ENCODE peak calls at places on chromosomes 6 and 20, in nine cellular contexts. Q is Peyer's patch, Z is AG04449, Y is Calu3, K is IMR-90, C is GM10248, W is glutamatergic neuron, S is prostate gland, N is AG09309. P is an unnamed sample.

GRCh38 chr6:56372621-56373020 is 125.2 kb upstream of the COL21A1 start:
- DNase-seq in Z (no peak), W (no peak), Q (no peak), C (no peak), Y (no peak), N (no peak), S (no peak), K (peak), P (no peak)

GRCh38 chr6:147160593-147160992 is 43.6 kb upstream of the STXBP5 start:
- DNase-seq in Q (no peak), K (no peak), C (no peak), W (no peak), N (no peak), S (no peak), Y (no peak), Z (no peak), P (no peak)

GRCh38 chr6:113433506-113433991 is 423.6 kb upstream of the MARCKS start:
- DNase-seq in Z (no peak), Q (peak), K (peak), N (peak), W (no peak), Y (peak), S (peak), C (no peak), P (peak)

GRCh38 chr20:49448917-49449316 is 33.6 kb downstream of the KCNB1 start:
- DNase-seq in S (no peak), N (no peak), Y (peak), C (no peak), Z (no peak), W (no peak), Q (no peak), K (no peak), P (no peak)

GRCh38 chr6:41028618-41029486 is 10.2 kb downstream of the UNC5CL start:
- DNase-seq in Y (no peak), W (no peak), C (no peak), Q (no peak), Z (no peak), K (no peak), S (no peak), N (no peak), P (no peak)

GRCh38 chr6:8707956-8708772 is 272.8 kb upstream of the SLC35B3 start:
- DNase-seq in W (no peak), S (peak), C (no peak), Q (no peak), N (peak), K (no peak), Z (no peak), Y (peak), P (no peak)

GRCh38 chr6:167122827-167123657 is at the start of gene CCR6:
- DNase-seq in Y (no peak), W (no peak), Z (no peak), N (no peak), Q (no peak), K (no peak), C (no peak), S (no peak), P (no peak)

GRCh38 chr6:118709859-118710350 is 58.5 kb upstream of the CEP85L start:
- DNase-seq in K (peak), C (peak), N (peak), Q (peak), S (no peak), Z (no peak), Y (peak), W (no peak), P (peak)

GRCh38 chr6:14975124-14975815 is 270.6 kb upstream of the JARID2 start:
- DNase-seq in Q (no peak), S (no peak), C (no peak), N (no peak), Y (no peak), K (peak), W (no peak), Z (no peak), P (no peak)

GRCh38 chr6:43499028-43499815 is 10.9 kb downstream of the LRRC73 start:
- DNase-seq in K (no peak), W (no peak), Z (no peak), Y (no peak), N (no peak), S (no peak), Q (no peak), C (no peak), P (no peak)

GRCh38 chr6:126267621-126268020 is 72.3 kb upstream of the CENPW start:
- DNase-seq in K (no peak), Z (no peak), C (no peak), S (no peak), W (no peak), Y (no peak), N (no peak), Q (no peak), P (no peak)

GRCh38 chr6:55445648-55446204 is 118.5 kb downstream of the GFRAL start:
- DNase-seq in Y (peak), N (no peak), K (peak), S (no peak), Q (no peak), Z (no peak), W (no peak), C (peak), P (no peak)

GRCh38 chr20:36591854-36592641 is 13.5 kb upstream of the RAB5IF start:
- DNase-seq in N (no peak), K (peak), Q (no peak), Z (no peak), Y (peak), C (no peak), W (no peak), S (peak), P (no peak)

GRCh38 chr6:128487746-128488145 is 32.7 kb downstream of the PTPRK start:
- DNase-seq in K (peak), C (no peak), S (no peak), N (no peak), Q (no peak), W (no peak), Z (no peak), Y (peak), P (no peak)

GRCh38 chr6:13624871-13625288 is 9.7 kb downstream of the NOL7 start:
- DNase-seq in Q (no peak), C (peak), Y (peak), N (no peak), Z (no peak), K (peak), W (no peak), S (no peak), P (no peak)

GRCh38 chr6:74166849-74167248 is 470.8 kb downstream of the CD109 start:
- DNase-seq in Z (no peak), Y (no peak), W (no peak), Q (no peak), N (no peak), S (no peak), C (no peak), K (peak), P (no peak)

GRCh38 chr6:49913656-49914055 is 47.3 kb upstream of the CRISP1 start:
- DNase-seq in K (no peak), Z (no peak), Y (no peak), W (no peak), S (no peak), N (no peak), C (no peak), Q (no peak), P (no peak)

GRCh38 chr6:84193140-84193708 is 34.2 kb downstream of the CEP162 start:
- DNase-seq in Q (no peak), W (no peak), Z (peak), C (no peak), S (no peak), K (peak), N (peak), Y (no peak), P (no peak)

GRCh38 chr20:47984437-47984836 is 199.2 kb upstream of the SULF2 start:
- DNase-seq in C (no peak), S (no peak), W (no peak), K (no peak), Q (no peak), Z (no peak), Y (no peak), N (no peak), P (no peak)

DNA sequence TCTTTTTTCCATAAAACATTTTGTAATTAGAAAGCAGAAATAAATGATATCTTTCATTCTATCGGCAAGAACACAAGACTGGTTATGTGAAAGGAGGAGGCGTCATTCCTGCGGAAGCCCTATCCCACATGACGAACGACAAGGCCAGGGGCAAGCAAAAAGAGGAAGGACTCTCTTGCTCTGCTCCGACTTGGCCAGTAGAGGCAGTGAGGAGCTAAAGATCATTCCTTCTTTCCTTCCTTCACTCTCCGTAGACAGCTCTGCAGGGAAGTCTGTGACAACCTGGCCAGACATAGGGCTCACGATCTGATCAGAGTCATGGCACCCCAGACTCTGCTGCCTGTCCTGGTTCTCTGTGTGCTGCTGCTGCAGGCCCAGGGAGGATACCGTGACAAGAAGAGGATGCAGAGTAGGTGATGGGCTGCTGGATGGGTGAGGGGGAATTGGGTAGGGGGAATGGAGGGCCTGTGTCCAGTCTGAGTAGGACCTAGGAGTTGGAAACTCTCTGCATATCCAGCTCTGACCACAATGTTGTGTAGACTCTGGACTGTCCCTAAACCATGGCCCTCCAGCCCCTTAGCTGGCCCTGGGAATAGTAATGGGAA is at the start of gene WFDC10A:
- DNase-seq in Q (peak), N (no peak), C (peak), W (peak), S (no peak), K (peak), Y (peak), Z (no peak), P (no peak)
- TF ChIP-seq CTCF in Q (peak), N (peak), C (peak), W (peak), S (peak), K (peak), Y (peak), Z (peak), P (peak)

DNA sequence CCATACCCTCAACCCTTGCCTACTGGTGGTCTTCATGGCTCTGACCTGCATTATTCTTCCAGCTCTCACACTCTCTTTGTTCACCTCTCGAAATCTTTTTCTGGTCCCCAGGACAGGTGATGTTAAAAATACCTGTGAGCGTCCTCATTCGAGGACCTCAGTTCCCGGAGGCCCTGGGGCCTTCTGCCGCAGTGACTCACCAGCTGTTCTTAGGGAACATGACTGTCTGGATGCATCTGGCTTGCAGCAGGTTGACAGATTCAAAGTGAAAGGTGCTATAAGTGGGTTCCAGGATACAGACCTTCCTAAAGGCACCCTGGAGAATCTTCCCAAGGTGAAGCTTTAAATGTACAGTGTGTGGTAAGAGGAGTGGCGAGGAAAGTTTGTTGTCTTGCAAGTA is 210.4 kb upstream of the KCNG1 start:
- DNase-seq in N (no peak), Y (no peak), Q (no peak), Z (no peak), W (no peak), C (no peak), S (no peak), K (no peak), P (no peak)
- TF ChIP-seq CTCF in N (no peak), Y (no peak), Q (no peak), Z (no peak), W (no peak), C (no peak), S (no peak), K (no peak), P (no peak)

GRCh38 chr6:99246602-99247001 is 102.9 kb downstream of the FAXC start:
- DNase-seq in Q (no peak), Z (no peak), S (no peak), C (no peak), W (no peak), Y (no peak), K (no peak), N (no peak), P (no peak)

GRCh38 chr6:99241905-99242534 is 107.5 kb downstream of the FAXC start:
- DNase-seq in S (peak), W (peak), Z (peak), Q (no peak), K (peak), C (peak), N (no peak), Y (peak), P (peak)
- TF ChIP-seq CTCF in S (peak), W (peak), Z (peak), Q (no peak), K (peak), C (peak), N (peak), Y (no peak), P (peak)

GRCh38 chr6:51910846-51911245 is 176.6 kb downstream of the PKHD1 start:
- DNase-seq in C (no peak), Q (no peak), W (no peak), K (no peak), S (no peak), Y (no peak), Z (no peak), N (no peak), P (no peak)

GRCh38 chr6:51913265-51913664 is 174.1 kb downstream of the PKHD1 start:
- DNase-seq in Y (no peak), Z (no peak), W (no peak), Q (no peak), N (no peak), K (no peak), S (no peak), C (no peak), P (no peak)

DNA sequence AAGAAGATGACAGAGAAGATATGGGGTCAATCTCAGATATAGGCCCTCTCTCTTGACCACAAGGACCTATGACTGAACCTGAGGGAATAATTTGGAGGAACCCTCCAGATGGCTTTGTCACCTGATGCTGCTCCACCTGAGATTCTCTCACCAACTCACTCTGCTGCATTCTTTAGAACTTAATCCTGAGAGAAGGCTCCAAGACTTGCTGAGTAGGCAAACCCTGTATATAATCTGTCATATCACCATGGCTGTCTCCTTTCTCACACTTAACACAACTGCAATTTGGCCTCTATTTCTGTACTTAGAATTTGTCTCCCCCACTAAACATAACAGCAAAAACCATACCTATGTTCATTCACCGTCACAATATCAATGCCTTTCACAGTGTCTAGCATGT is 172.3 kb downstream of the PKHD1 start:
- DNase-seq in Y (no peak), Q (no peak), C (no peak), W (no peak), K (no peak), Z (no peak), S (no peak), N (no peak), P (no peak)
- TF ChIP-seq CTCF in Y (no peak), Q (no peak), C (no peak), W (no peak), K (no peak), Z (no peak), S (no peak), N (no peak), P (no peak)

GRCh38 chr6:53437557-53438202 is 88.9 kb upstream of the ELOVL5 start:
- DNase-seq in Z (no peak), S (peak), Q (no peak), C (peak), K (peak), N (peak), W (no peak), Y (peak), P (peak)
- TF ChIP-seq CTCF in Z (peak), S (peak), Q (peak), C (peak), K (peak), N (peak), W (peak), Y (peak), P (peak)

GRCh38 chr20:59515906-59516209 is 88.5 kb upstream of the PHACTR3 start:
- DNase-seq in N (no peak), K (no peak), C (no peak), S (no peak), Q (no peak), Z (no peak), Y (no peak), W (no peak), P (no peak)
- TF ChIP-seq CTCF in N (no peak), K (no peak), C (no peak), S (no peak), Q (no peak), Z (no peak), Y (no peak), W (peak), P (no peak)